ENCODE peak calls at places on chromosomes 2 and 18, in ten cellular contexts. One of them, this sample, is unnamed.

GRCh38 chr18:23311346-23312103 is 141.6 kb upstream of the RIOK3 start:
- DNase-seq in tibial nerve: peak
- DNase-seq in IMR-90: peak
- DNase-seq in A549: no peak
- DNase-seq in tibial artery: peak
- DNase-seq in K562: no peak
- DNase-seq in ascending aorta: peak
- DNase-seq in spleen: no peak
- DNase-seq in thyroid gland: peak
- DNase-seq in AG09309: peak
- DNase-seq in this sample: no peak

GRCh38 chr2:227626580-227627151 is 9.4 kb downstream of the SCYGR4 start:
- DNase-seq in K562: no peak
- DNase-seq in thyroid gland: no peak
- DNase-seq in spleen: no peak
- DNase-seq in tibial artery: no peak
- DNase-seq in AG09309: no peak
- DNase-seq in IMR-90: peak
- DNase-seq in ascending aorta: no peak
- DNase-seq in tibial nerve: no peak
- DNase-seq in A549: peak
- DNase-seq in this sample: no peak

GRCh38 chr2:67733517-67733916 is 329.3 kb downstream of the C1D start:
- DNase-seq in tibial nerve: no peak
- DNase-seq in thyroid gland: peak
- DNase-seq in AG09309: no peak
- DNase-seq in tibial artery: no peak
- DNase-seq in ascending aorta: no peak
- DNase-seq in A549: peak
- DNase-seq in IMR-90: no peak
- DNase-seq in K562: peak
- DNase-seq in spleen: peak
- DNase-seq in this sample: no peak

GRCh38 chr18:36189486-36189885 is 2.2 kb downstream of the MOCOS start:
- DNase-seq in ascending aorta: no peak
- DNase-seq in AG09309: no peak
- DNase-seq in thyroid gland: no peak
- DNase-seq in K562: no peak
- DNase-seq in spleen: no peak
- DNase-seq in IMR-90: no peak
- DNase-seq in tibial artery: no peak
- DNase-seq in tibial nerve: no peak
- DNase-seq in A549: no peak
- DNase-seq in this sample: no peak

GRCh38 chr2:49937432-49937831 is 783.1 kb upstream of the FSHR start:
- DNase-seq in AG09309: no peak
- DNase-seq in tibial nerve: no peak
- DNase-seq in ascending aorta: no peak
- DNase-seq in K562: no peak
- DNase-seq in IMR-90: no peak
- DNase-seq in tibial artery: no peak
- DNase-seq in A549: no peak
- DNase-seq in thyroid gland: no peak
- DNase-seq in spleen: no peak
- DNase-seq in this sample: no peak

GRCh38 chr2:3611611-3612010 is 16.7 kb downstream of the COLEC11 start:
- DNase-seq in A549: no peak
- DNase-seq in K562: no peak
- DNase-seq in thyroid gland: no peak
- DNase-seq in ascending aorta: no peak
- DNase-seq in tibial artery: no peak
- DNase-seq in IMR-90: no peak
- DNase-seq in tibial nerve: no peak
- DNase-seq in spleen: peak
- DNase-seq in AG09309: no peak
- DNase-seq in this sample: no peak

GRCh38 chr2:205743137-205743536 is 60.8 kb downstream of the NRP2 start:
- DNase-seq in ascending aorta: no peak
- DNase-seq in IMR-90: no peak
- DNase-seq in thyroid gland: no peak
- DNase-seq in spleen: no peak
- DNase-seq in A549: no peak
- DNase-seq in tibial nerve: no peak
- DNase-seq in AG09309: no peak
- DNase-seq in tibial artery: no peak
- DNase-seq in K562: no peak
- DNase-seq in this sample: no peak

GRCh38 chr2:190810981-190811587 is 69.5 kb upstream of the GLS start:
- DNase-seq in IMR-90: no peak
- DNase-seq in A549: no peak
- DNase-seq in tibial artery: no peak
- DNase-seq in tibial nerve: no peak
- DNase-seq in spleen: no peak
- DNase-seq in ascending aorta: no peak
- DNase-seq in K562: no peak
- DNase-seq in thyroid gland: no peak
- DNase-seq in AG09309: no peak
- DNase-seq in this sample: no peak

GRCh38 chr2:195782156-195782555 is 125.1 kb downstream of the SLC39A10 start:
- DNase-seq in spleen: no peak
- DNase-seq in ascending aorta: no peak
- DNase-seq in thyroid gland: no peak
- DNase-seq in tibial artery: no peak
- DNase-seq in A549: no peak
- DNase-seq in K562: no peak
- DNase-seq in AG09309: peak
- DNase-seq in IMR-90: peak
- DNase-seq in tibial nerve: no peak
- DNase-seq in this sample: no peak

GRCh38 chr18:13541621-13542519 is 184.5 kb downstream of the FAM210A start:
- DNase-seq in IMR-90: no peak
- DNase-seq in thyroid gland: no peak
- DNase-seq in K562: no peak
- DNase-seq in A549: peak
- DNase-seq in spleen: no peak
- DNase-seq in tibial artery: no peak
- DNase-seq in ascending aorta: no peak
- DNase-seq in AG09309: no peak
- DNase-seq in tibial nerve: no peak
- DNase-seq in this sample: no peak

GRCh38 chr2:120253021-120253882 is 600 bp downstream of the RALB start:
- DNase-seq in AG09309: no peak
- DNase-seq in thyroid gland: peak
- DNase-seq in K562: peak
- DNase-seq in A549: peak
- DNase-seq in IMR-90: peak
- DNase-seq in tibial nerve: peak
- DNase-seq in ascending aorta: peak
- DNase-seq in spleen: peak
- DNase-seq in tibial artery: peak
- DNase-seq in this sample: peak

GRCh38 chr2:46963961-46964673 is 48.5 kb upstream of the MCFD2 start:
- DNase-seq in spleen: no peak
- DNase-seq in tibial artery: no peak
- DNase-seq in K562: no peak
- DNase-seq in AG09309: no peak
- DNase-seq in A549: no peak
- DNase-seq in IMR-90: no peak
- DNase-seq in thyroid gland: peak
- DNase-seq in tibial nerve: no peak
- DNase-seq in ascending aorta: no peak
- DNase-seq in this sample: no peak

GRCh38 chr2:5694016-5694690 is 2.0 kb downstream of the SOX11 start:
- DNase-seq in K562: no peak
- DNase-seq in spleen: no peak
- DNase-seq in thyroid gland: no peak
- DNase-seq in tibial artery: no peak
- DNase-seq in AG09309: no peak
- DNase-seq in A549: no peak
- DNase-seq in ascending aorta: no peak
- DNase-seq in IMR-90: peak
- DNase-seq in tibial nerve: no peak
- DNase-seq in this sample: no peak
- H3K4me3 ChIP-seq in K562: no peak
- H3K4me3 ChIP-seq in spleen: no peak
- H3K4me3 ChIP-seq in thyroid gland: no peak
- H3K4me3 ChIP-seq in tibial artery: no peak
- H3K4me3 ChIP-seq in AG09309: no peak
- H3K4me3 ChIP-seq in A549: no peak
- H3K4me3 ChIP-seq in ascending aorta: no peak
- H3K4me3 ChIP-seq in IMR-90: peak
- H3K4me3 ChIP-seq in tibial nerve: no peak
- H3K4me3 ChIP-seq in this sample: peak

GRCh38 chr18:7490104-7490503 is 77.0 kb upstream of the PTPRM start:
- DNase-seq in thyroid gland: no peak
- DNase-seq in A549: no peak
- DNase-seq in IMR-90: no peak
- DNase-seq in tibial artery: no peak
- DNase-seq in K562: no peak
- DNase-seq in tibial nerve: no peak
- DNase-seq in AG09309: no peak
- DNase-seq in ascending aorta: no peak
- DNase-seq in spleen: no peak
- DNase-seq in this sample: no peak

GRCh38 chr18:7492385-7492784 is 74.7 kb upstream of the PTPRM start:
- DNase-seq in K562: no peak
- DNase-seq in tibial artery: no peak
- DNase-seq in A549: no peak
- DNase-seq in spleen: no peak
- DNase-seq in ascending aorta: no peak
- DNase-seq in thyroid gland: no peak
- DNase-seq in AG09309: no peak
- DNase-seq in IMR-90: no peak
- DNase-seq in tibial nerve: no peak
- DNase-seq in this sample: no peak

GRCh38 chr18:7485616-7486015 is 81.5 kb upstream of the PTPRM start:
- DNase-seq in A549: no peak
- DNase-seq in AG09309: no peak
- DNase-seq in IMR-90: no peak
- DNase-seq in thyroid gland: no peak
- DNase-seq in tibial artery: no peak
- DNase-seq in tibial nerve: no peak
- DNase-seq in ascending aorta: no peak
- DNase-seq in spleen: no peak
- DNase-seq in K562: no peak
- DNase-seq in this sample: no peak

GRCh38 chr18:7488571-7488970 is 78.5 kb upstream of the PTPRM start:
- DNase-seq in ascending aorta: no peak
- DNase-seq in tibial nerve: no peak
- DNase-seq in AG09309: no peak
- DNase-seq in tibial artery: no peak
- DNase-seq in A549: peak
- DNase-seq in spleen: no peak
- DNase-seq in IMR-90: no peak
- DNase-seq in K562: no peak
- DNase-seq in thyroid gland: peak
- DNase-seq in this sample: no peak
- TF ChIP-seq CTCF in ascending aorta: no peak
- TF ChIP-seq CTCF in tibial nerve: no peak
- TF ChIP-seq CTCF in AG09309: no peak
- TF ChIP-seq CTCF in tibial artery: no peak
- TF ChIP-seq CTCF in A549: no peak
- TF ChIP-seq CTCF in spleen: no peak
- TF ChIP-seq CTCF in IMR-90: no peak
- TF ChIP-seq CTCF in K562: no peak
- TF ChIP-seq CTCF in thyroid gland: peak
- TF ChIP-seq CTCF in this sample: no peak

GRCh38 chr2:173952267-173953046 is 12.7 kb downstream of the SP3 start:
- DNase-seq in spleen: no peak
- DNase-seq in thyroid gland: no peak
- DNase-seq in ascending aorta: no peak
- DNase-seq in tibial nerve: no peak
- DNase-seq in IMR-90: no peak
- DNase-seq in A549: no peak
- DNase-seq in K562: no peak
- DNase-seq in tibial artery: no peak
- DNase-seq in AG09309: no peak
- DNase-seq in this sample: no peak
- H3K4me3 ChIP-seq in spleen: no peak
- H3K4me3 ChIP-seq in thyroid gland: no peak
- H3K4me3 ChIP-seq in ascending aorta: no peak
- H3K4me3 ChIP-seq in tibial nerve: no peak
- H3K4me3 ChIP-seq in IMR-90: no peak
- H3K4me3 ChIP-seq in A549: no peak
- H3K4me3 ChIP-seq in K562: no peak
- H3K4me3 ChIP-seq in tibial artery: no peak
- H3K4me3 ChIP-seq in AG09309: no peak
- H3K4me3 ChIP-seq in this sample: no peak

GRCh38 chr2:24360050-24360962 is at the start of gene ITSN2:
- DNase-seq in A549: peak
- DNase-seq in tibial nerve: peak
- DNase-seq in tibial artery: peak
- DNase-seq in AG09309: no peak
- DNase-seq in thyroid gland: peak
- DNase-seq in K562: peak
- DNase-seq in IMR-90: peak
- DNase-seq in ascending aorta: no peak
- DNase-seq in spleen: peak
- DNase-seq in this sample: no peak
- TF ChIP-seq CTCF in A549: no peak
- TF ChIP-seq CTCF in tibial nerve: no peak
- TF ChIP-seq CTCF in tibial artery: no peak
- TF ChIP-seq CTCF in AG09309: no peak
- TF ChIP-seq CTCF in thyroid gland: no peak
- TF ChIP-seq CTCF in K562: no peak
- TF ChIP-seq CTCF in IMR-90: no peak
- TF ChIP-seq CTCF in ascending aorta: no peak
- TF ChIP-seq CTCF in spleen: no peak
- TF ChIP-seq CTCF in this sample: no peak

GRCh38 chr2:219251656-219252055 is 1.4 kb upstream of the TUBA4B start:
- DNase-seq in thyroid gland: no peak
- DNase-seq in tibial nerve: no peak
- DNase-seq in AG09309: no peak
- DNase-seq in K562: no peak
- DNase-seq in A549: no peak
- DNase-seq in IMR-90: no peak
- DNase-seq in ascending aorta: no peak
- DNase-seq in spleen: no peak
- DNase-seq in tibial artery: no peak
- DNase-seq in this sample: no peak
- H3K4me3 ChIP-seq in thyroid gland: no peak
- H3K4me3 ChIP-seq in tibial nerve: no peak
- H3K4me3 ChIP-seq in AG09309: no peak
- H3K4me3 ChIP-seq in K562: no peak
- H3K4me3 ChIP-seq in A549: peak
- H3K4me3 ChIP-seq in IMR-90: no peak
- H3K4me3 ChIP-seq in ascending aorta: no peak
- H3K4me3 ChIP-seq in spleen: peak
- H3K4me3 ChIP-seq in tibial artery: peak
- H3K4me3 ChIP-seq in this sample: no peak

DNA sequence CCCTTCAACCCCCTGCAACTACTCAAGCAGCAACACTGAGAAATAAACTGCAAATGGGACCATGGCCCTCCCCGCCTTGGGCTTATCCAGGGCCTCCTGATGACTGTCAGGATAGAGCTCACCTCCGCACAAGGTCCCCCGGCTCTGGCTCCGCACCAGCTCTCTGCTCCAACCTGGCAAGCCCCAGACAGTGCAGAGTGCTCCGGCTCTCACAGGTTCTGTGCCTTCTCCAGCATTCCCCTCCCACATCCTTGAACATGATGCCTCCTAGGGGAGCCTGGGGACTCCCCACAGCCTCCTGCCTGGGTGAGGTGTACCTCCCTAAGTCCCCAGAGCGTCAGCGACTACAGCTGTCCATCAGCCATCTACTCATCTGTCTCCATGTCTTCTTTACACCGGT is 26.7 kb upstream of the NPAS2 start:
- DNase-seq in thyroid gland: no peak
- DNase-seq in spleen: no peak
- DNase-seq in IMR-90: no peak
- DNase-seq in A549: no peak
- DNase-seq in K562: no peak
- DNase-seq in tibial nerve: no peak
- DNase-seq in tibial artery: no peak
- DNase-seq in AG09309: no peak
- DNase-seq in ascending aorta: no peak
- DNase-seq in this sample: no peak
- TF ChIP-seq CTCF in thyroid gland: no peak
- TF ChIP-seq CTCF in spleen: no peak
- TF ChIP-seq CTCF in IMR-90: no peak
- TF ChIP-seq CTCF in A549: no peak
- TF ChIP-seq CTCF in K562: no peak
- TF ChIP-seq CTCF in tibial nerve: no peak
- TF ChIP-seq CTCF in tibial artery: no peak
- TF ChIP-seq CTCF in AG09309: no peak
- TF ChIP-seq CTCF in ascending aorta: no peak
- TF ChIP-seq CTCF in this sample: no peak